ENCODE peak calls at places on chromosomes 7 and 10, in five cellular contexts. H is thyroid gland, Y is lower leg skin, V is spleen, C is IMR-90. E is an unnamed sample.

GRCh38 chr7:104984591-104985258 is 29.3 kb upstream of the KMT2E start:
- DNase-seq in C (no peak), H (no peak), V (no peak), Y (no peak), E (no peak)

GRCh38 chr7:30656006-30656575 is 26.2 kb downstream of the CRHR2 start:
- DNase-seq in Y (no peak), H (no peak), C (no peak), V (peak), E (no peak)

GRCh38 chr7:87926581-87927461 is 7.2 kb upstream of the ADAM22 start:
- DNase-seq in H (no peak), Y (no peak), V (no peak), C (no peak), E (no peak)

GRCh38 chr7:155451522-155452239 is 6.2 kb upstream of the EN2 start:
- DNase-seq in V (peak), H (no peak), Y (no peak), C (no peak), E (no peak)

GRCh38 chr7:128867842-128868623 is 5.4 kb downstream of the ATP6V1F start:
- DNase-seq in H (no peak), V (no peak), Y (no peak), C (peak), E (no peak)

GRCh38 chr7:67805921-67806471 is 809.4 kb downstream of the TYW1 start:
- DNase-seq in V (no peak), C (no peak), Y (no peak), H (no peak), E (no peak)

GRCh38 chr7:39650676-39651075 is 27.3 kb downstream of the RALA start:
- DNase-seq in V (no peak), C (peak), H (no peak), Y (peak), E (no peak)

GRCh38 chr7:85384376-85384775 is 197.5 kb upstream of the SEMA3D start:
- DNase-seq in C (no peak), V (no peak), H (no peak), Y (no peak), E (no peak)

GRCh38 chr7:50534690-50535290 is 30.4 kb downstream of the DDC start:
- DNase-seq in V (peak), H (no peak), Y (no peak), C (peak), E (peak)

GRCh38 chr7:132116369-132116768 is 459.9 kb downstream of the PLXNA4 start:
- DNase-seq in H (no peak), V (no peak), C (peak), Y (no peak), E (no peak)

GRCh38 chr10:19546224-19546623 is 270.0 kb upstream of the PLXDC2 start:
- DNase-seq in C (no peak), V (no peak), H (no peak), Y (no peak), E (no peak)

GRCh38 chr7:11373546-11374142 is 400.0 kb downstream of the PHF14 start:
- DNase-seq in H (no peak), C (no peak), V (no peak), Y (no peak), E (no peak)

GRCh38 chr10:122152544-122152943 is 118.6 kb upstream of the BTBD16 start:
- DNase-seq in Y (peak), V (peak), C (peak), H (peak), E (no peak)

GRCh38 chr7:73977626-73978618 is 50.1 kb upstream of the ELN start:
- DNase-seq in Y (no peak), V (peak), C (no peak), H (no peak), E (no peak)

GRCh38 chr7:87001214-87001613 is 58.2 kb downstream of the ELAPOR2 start:
- DNase-seq in H (no peak), Y (no peak), V (no peak), C (no peak), E (no peak)

GRCh38 chr7:85483205-85483604 is 296.3 kb upstream of the SEMA3D start:
- DNase-seq in C (peak), H (no peak), Y (no peak), V (no peak), E (no peak)

GRCh38 chr10:35752469-35753450 is 110.7 kb upstream of the FZD8 start:
- DNase-seq in C (no peak), H (peak), Y (no peak), V (no peak), E (no peak)

GRCh38 chr7:5636446-5636835 is 145.0 kb downstream of the RNF216 start:
- DNase-seq in V (no peak), H (no peak), C (no peak), Y (no peak), E (no peak)

GRCh38 chr7:106243893-106244292 is 40.9 kb downstream of the NAMPT start:
- DNase-seq in Y (no peak), C (no peak), V (no peak), H (no peak), E (no peak)
- TF ChIP-seq POLR2A in Y (no peak), C (no peak), V (no peak), H (no peak), E (no peak)

GRCh38 chr10:77406764-77407430 is 230.7 kb downstream of the KCNMA1 start:
- DNase-seq in Y (no peak), V (no peak), C (no peak), H (no peak), E (no peak)

GRCh38 chr10:77410523-77410922 is 227.1 kb downstream of the KCNMA1 start:
- DNase-seq in V (no peak), H (peak), C (no peak), Y (no peak), E (no peak)

GRCh38 chr10:77408259-77408658 is 229.3 kb downstream of the KCNMA1 start:
- DNase-seq in H (no peak), V (no peak), Y (no peak), C (no peak), E (no peak)

GRCh38 chr10:77411805-77412204 is 225.8 kb downstream of the KCNMA1 start:
- DNase-seq in H (no peak), C (no peak), Y (no peak), V (no peak), E (no peak)

GRCh38 chr10:77409697-77410471 is 227.7 kb downstream of the KCNMA1 start:
- DNase-seq in V (no peak), H (peak), C (no peak), Y (peak), E (no peak)
- TF ChIP-seq POLR2A in V (no peak), H (no peak), C (no peak), Y (no peak), E (no peak)

GRCh38 chr7:42588876-42589275 is 323.0 kb downstream of the C7orf25 start:
- DNase-seq in Y (no peak), C (no peak), V (no peak), H (no peak), E (no peak)
- TF ChIP-seq POLR2A in Y (no peak), C (no peak), V (no peak), H (no peak), E (no peak)

DNA sequence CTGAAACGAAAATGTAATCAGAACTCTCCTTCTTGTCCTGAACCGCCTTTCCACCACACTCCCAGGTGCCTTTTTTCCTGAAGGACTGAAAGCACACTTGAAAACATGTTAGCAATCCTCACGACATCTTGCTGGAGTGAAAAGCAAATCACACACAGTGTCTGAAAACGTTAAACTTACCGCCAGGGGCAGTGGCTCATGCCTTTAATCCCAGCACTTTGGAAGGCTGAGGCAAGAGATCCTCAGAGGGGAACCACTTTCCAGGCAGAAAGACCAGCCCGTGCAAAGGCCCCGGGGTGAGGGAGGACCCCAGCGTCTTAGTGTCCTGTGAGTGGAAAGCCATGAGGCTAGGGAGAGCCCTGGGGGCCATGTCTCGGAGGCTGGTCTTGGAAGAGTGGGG is 210.4 kb downstream of the PRPF18 start:
- DNase-seq in H (no peak), C (no peak), V (no peak), Y (no peak), E (no peak)
- TF ChIP-seq POLR2A in H (no peak), C (no peak), V (no peak), Y (no peak), E (no peak)

DNA sequence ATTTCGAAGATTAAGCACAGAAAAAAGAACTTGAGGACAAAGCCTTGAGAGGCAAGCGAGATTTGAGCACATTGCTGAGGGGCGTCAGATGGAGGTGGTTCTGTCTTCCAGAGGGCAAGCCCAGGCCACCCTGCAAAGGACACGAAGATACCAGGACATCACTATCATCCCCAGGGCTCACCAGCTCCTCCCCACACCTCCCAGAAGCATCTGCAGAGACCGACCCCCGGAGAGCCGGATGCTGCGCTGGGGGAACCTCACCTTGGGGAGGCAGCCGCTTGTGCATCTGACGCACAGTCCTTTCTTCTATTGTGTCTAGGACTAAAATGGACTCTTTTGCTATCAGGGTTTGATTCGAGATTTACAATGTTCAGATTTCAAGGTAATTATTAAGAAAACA is 259.7 kb downstream of the DNAJB6 start:
- DNase-seq in V (peak), C (no peak), H (no peak), Y (no peak), E (no peak)
- TF ChIP-seq POLR2A in V (no peak), C (no peak), H (no peak), Y (no peak), E (no peak)

DNA sequence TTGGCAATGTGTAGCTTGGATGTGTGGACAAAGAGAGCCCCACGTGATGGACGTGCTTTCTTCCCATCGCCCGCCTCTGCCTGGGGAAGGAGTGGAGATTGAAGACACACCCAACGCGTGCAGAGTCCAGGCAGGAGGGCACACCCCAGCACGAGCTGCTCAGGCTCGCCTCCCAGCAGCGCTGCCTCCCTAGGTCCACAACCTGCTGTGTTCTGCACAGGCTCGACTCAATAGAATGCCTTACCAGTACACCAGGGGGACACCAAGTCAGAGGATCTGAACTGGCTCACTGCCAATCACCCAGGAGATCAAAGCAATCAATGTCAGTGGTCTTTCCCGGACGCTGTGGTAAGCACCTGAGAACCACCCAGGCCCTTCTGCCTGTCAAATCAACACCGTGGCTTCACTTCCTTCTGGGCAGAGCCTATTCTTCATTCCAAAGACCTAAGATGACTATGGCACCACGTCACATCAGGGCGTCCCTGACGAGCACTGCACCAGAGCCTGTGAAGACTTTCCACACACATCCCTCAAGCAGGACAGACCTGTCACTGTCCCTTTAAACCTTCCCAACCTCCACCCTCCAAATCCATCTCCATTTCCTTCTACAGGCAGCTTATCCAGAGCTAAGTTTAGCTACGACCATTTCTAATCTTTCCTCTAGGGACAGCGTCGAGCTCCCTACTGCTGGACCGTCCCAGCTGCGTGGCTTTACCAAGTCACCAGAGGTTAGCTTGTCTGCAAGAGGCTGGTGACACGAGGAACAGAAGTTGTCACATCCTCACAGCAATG is 72.3 kb downstream of the AMZ1 start:
- DNase-seq in H (no peak), Y (peak), V (peak), C (peak), E (peak)
- TF ChIP-seq POLR2A in H (no peak), Y (no peak), V (no peak), C (no peak), E (no peak)

GRCh38 chr7:97138830-97139229 is 21.3 kb downstream of the SDHAF3 start:
- DNase-seq in Y (no peak), H (no peak), V (no peak), C (no peak), E (no peak)
- TF ChIP-seq POLR2A in Y (no peak), H (no peak), V (no peak), C (no peak), E (no peak)

DNA sequence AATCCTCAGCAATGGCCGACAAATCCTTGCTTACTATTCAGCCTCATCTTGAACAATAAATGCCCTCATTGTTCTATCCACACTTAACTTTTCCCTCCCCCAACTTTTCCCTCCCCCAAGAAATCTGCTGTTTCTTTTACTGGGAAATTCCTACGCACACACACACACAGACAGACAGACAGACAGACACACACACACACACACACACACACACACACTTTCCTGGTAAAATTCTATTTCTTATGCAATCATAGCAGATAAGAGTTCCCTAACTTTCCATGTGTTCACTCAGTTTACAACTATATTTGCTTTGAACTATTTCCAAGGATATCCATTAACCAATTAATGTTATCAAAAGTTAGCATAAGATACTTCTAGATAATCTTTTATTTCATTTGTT is 52.9 kb downstream of the RELN start:
- DNase-seq in V (no peak), C (no peak), H (no peak), Y (no peak), E (no peak)
- TF ChIP-seq POLR2A in V (no peak), C (no peak), H (no peak), Y (no peak), E (no peak)